ENCODE peak calls at places on chromosomes 2 and 18, in five cellular contexts. K, O, W, F and T are unnamed samples.

GRCh38 chr2:105809099-105809473 is 64.4 kb downstream of the NCK2 start:
- DNase-seq in W (no peak), K (no peak), F (no peak), O (no peak), T (no peak)

GRCh38 chr2:26456701-26457224 is 21.2 kb downstream of the OTOF start:
- DNase-seq in W (no peak), K (no peak), F (no peak), O (no peak), T (no peak)

GRCh38 chr18:58887613-58887963 is 22.9 kb downstream of the ZNF532 start:
- DNase-seq in W (peak), O (no peak), K (no peak), F (peak), T (peak)

GRCh38 chr2:43331428-43331827 is 105.0 kb upstream of the ZFP36L2 start:
- DNase-seq in W (peak), O (no peak), K (no peak), F (peak), T (no peak)

GRCh38 chr2:111534816-111535803 is 348.9 kb downstream of the ANAPC1 start:
- DNase-seq in W (no peak), F (no peak), O (no peak), K (no peak), T (no peak)

GRCh38 chr2:231926761-231927565 is 767 bp upstream of the NPPC start:
- DNase-seq in K (no peak), W (no peak), F (no peak), O (no peak), T (no peak)

GRCh38 chr2:218986148-218986761 is 1.3 kb upstream of the FEV start:
- DNase-seq in K (no peak), O (no peak), F (no peak), W (no peak), T (no peak)

GRCh38 chr2:231614559-231615057 is 21.9 kb downstream of the TEX44 start:
- DNase-seq in F (peak), O (peak), K (no peak), W (peak), T (no peak)

GRCh38 chr18:8252371-8252770 is 356.9 kb upstream of the RAB12 start:
- DNase-seq in F (no peak), O (no peak), K (no peak), W (no peak), T (no peak)

GRCh38 chr18:48136051-48136543 is 205.6 kb upstream of the SMAD2 start:
- DNase-seq in W (peak), K (no peak), O (no peak), F (no peak), T (no peak)

GRCh38 chr2:163759013-163759412 is 23.2 kb upstream of the FIGN start:
- DNase-seq in F (no peak), K (no peak), O (no peak), W (no peak), T (no peak)

GRCh38 chr18:43013489-43013888 is 102.0 kb downstream of the RIT2 start:
- DNase-seq in F (no peak), W (no peak), K (no peak), O (no peak), T (no peak)

GRCh38 chr2:12935726-12936125 is 219.0 kb downstream of the TRIB2 start:
- DNase-seq in O (no peak), W (no peak), K (no peak), F (no peak), T (no peak)

GRCh38 chr2:1993711-1994682 is 249.7 kb upstream of the PXDN start:
- DNase-seq in W (no peak), K (no peak), O (no peak), F (no peak), T (no peak)

GRCh38 chr2:70518557-70518956 is 35.1 kb downstream of the TGFA start:
- DNase-seq in F (no peak), W (no peak), K (no peak), O (no peak), T (no peak)

GRCh38 chr18:23849141-23849540 is 159.9 kb downstream of the LAMA3 start:
- DNase-seq in O (no peak), W (no peak), F (no peak), K (no peak), T (no peak)

GRCh38 chr18:7169601-7170000 is 52.0 kb upstream of the LAMA1 start:
- DNase-seq in K (no peak), O (no peak), W (no peak), F (no peak), T (no peak)

GRCh38 chr2:219442206-219443015 is 7.8 kb downstream of the SPEG start:
- DNase-seq in K (no peak), F (no peak), O (no peak), W (no peak), T (no peak)

GRCh38 chr2:188292446-188293239 is 969 bp downstream of the GULP1 start:
- DNase-seq in K (no peak), O (peak), F (no peak), W (peak), T (no peak)

GRCh38 chr2:156017486-156017885 is 315.0 kb downstream of the NR4A2 start:
- DNase-seq in O (no peak), W (no peak), F (no peak), K (no peak), T (no peak)

GRCh38 chr2:96025107-96025492 is 9.6 kb downstream of the GPAT2 start:
- DNase-seq in W (no peak), F (no peak), K (no peak), O (no peak), T (no peak)